ENCODE peak calls at places on chromosomes 7 and 10, in four cellular contexts. L is sigmoid colon, E is stomach, Y is GM23338. K is an unnamed sample.

GRCh38 chr7:66669088-66669487 is 40.4 kb downstream of the KCTD7 start:
- DNase-seq in L (no peak), E (no peak), Y (no peak), K (no peak)

GRCh38 chr10:119401671-119402395 is 140.7 kb downstream of the RGS10 start:
- DNase-seq in L (peak; percentile 92), E (peak; percentile 50), Y (no peak), K (peak; percentile 96)

GRCh38 chr7:128454808-128455555 is 696 bp upstream of the HILPDA start:
- DNase-seq in L (no peak), E (no peak), Y (peak; percentile 41), K (no peak)

GRCh38 chr10:75021851-75022250 is 89.6 kb upstream of the SAMD8 start:
- DNase-seq in L (no peak), E (peak; percentile 70), Y (no peak), K (no peak)

GRCh38 chr7:21430575-21430954 is 2.7 kb downstream of the SP4 start:
- DNase-seq in L (no peak), E (no peak), Y (no peak), K (no peak)

GRCh38 chr10:99761395-99761794 is 21.0 kb upstream of the ABCC2 start:
- DNase-seq in L (no peak), E (no peak), Y (no peak), K (no peak)

GRCh38 chr7:38311329-38311937 is 38.0 kb upstream of the TARP start:
- DNase-seq in L (no peak), E (no peak), Y (peak; percentile 76), K (no peak)

GRCh38 chr7:7761974-7762769 is 43.8 kb upstream of the RPA3 start:
- DNase-seq in L (no peak), E (no peak), Y (no peak), K (no peak)

GRCh38 chr10:30701471-30702173 is 72.1 kb upstream of the LYZL2 start:
- DNase-seq in L (no peak), E (peak; percentile 31), Y (no peak), K (no peak)

GRCh38 chr7:125450749-125451148 is 521.1 kb upstream of the POT1 start:
- DNase-seq in L (no peak), E (no peak), Y (no peak), K (no peak)

GRCh38 chr10:52566471-52567246 is 205.9 kb downstream of the MBL2 start:
- DNase-seq in L (no peak), E (no peak), Y (peak; percentile 73), K (no peak)

GRCh38 chr7:37230221-37230620 is 218.4 kb downstream of the ELMO1 start:
- DNase-seq in L (peak; percentile 87), E (no peak), Y (no peak), K (no peak)

GRCh38 chr7:938546-939185 is 15.8 kb downstream of the ADAP1 start:
- DNase-seq in L (peak; percentile 58), E (no peak), Y (no peak), K (no peak)

GRCh38 chr7:21947056-21947455 is 1.4 kb upstream of the CDCA7L start:
- DNase-seq in L (no peak), E (no peak), Y (no peak), K (no peak)

GRCh38 chr7:25359471-25360059 is 131.3 kb upstream of the NPVF start:
- DNase-seq in L (no peak), E (no peak), Y (peak; percentile 36), K (no peak)

GRCh38 chr7:20777377-20778062 is 9.2 kb downstream of the SP8 start:
- DNase-seq in L (no peak), E (no peak), Y (peak; percentile 60), K (no peak)

GRCh38 chr10:127399635-127400034 is 149.5 kb upstream of the NPS start:
- DNase-seq in L (no peak), E (no peak), Y (peak; percentile 18), K (no peak)

GRCh38 chr10:59104186-59104585 is 72.3 kb upstream of the PHYHIPL start:
- DNase-seq in L (no peak), E (no peak), Y (peak; percentile 11), K (no peak)

GRCh38 chr7:55521543-55522267 is 50.6 kb downstream of the VOPP1 start:
- DNase-seq in L (no peak), E (peak; percentile 21), Y (peak; percentile 46), K (no peak)

GRCh38 chr10:126012485-126012884 is 116.1 kb downstream of the FANK1 start:
- DNase-seq in L (no peak), E (no peak), Y (no peak), K (no peak)

GRCh38 chr7:73893342-73894101 is 32.6 kb downstream of the TMEM270 start:
- DNase-seq in L (peak; percentile 87), E (no peak), Y (no peak), K (no peak)

GRCh38 chr10:54139819-54140428 is 661.1 kb downstream of the PCDH15 start:
- DNase-seq in L (no peak), E (no peak), Y (peak; percentile 20), K (no peak)

GRCh38 chr10:93859049-93859655 is 34.6 kb upstream of the SLC35G1 start:
- DNase-seq in L (no peak), E (no peak), Y (peak; percentile 39), K (no peak)

GRCh38 chr7:55053651-55054226 is 34.9 kb downstream of the EGFR start:
- DNase-seq in L (no peak), E (no peak), Y (no peak), K (no peak)

GRCh38 chr10:120646159-120646558 is 189.1 kb downstream of the PLPP4 start:
- DNase-seq in L (no peak), E (no peak), Y (no peak), K (no peak)

DNA sequence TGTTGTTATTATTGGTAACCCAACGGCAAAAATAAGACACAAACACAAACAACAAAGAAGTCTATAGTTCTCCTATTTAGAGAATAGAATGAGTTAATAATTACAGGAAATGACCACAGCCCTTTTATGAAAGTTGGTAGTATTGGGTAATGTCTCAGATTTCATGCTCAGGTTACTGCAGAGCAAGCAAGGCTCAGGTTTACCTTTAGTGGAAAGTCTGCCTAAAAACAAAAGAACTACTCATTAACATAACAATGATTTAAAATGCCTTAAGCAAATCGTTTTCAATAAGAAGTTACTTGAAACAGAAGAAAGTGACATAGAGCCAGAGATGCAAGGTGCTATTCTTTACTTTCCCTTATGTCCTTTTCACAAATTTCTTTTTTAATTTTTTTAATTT is 441.2 kb downstream of the PLXDC2 start:
- DNase-seq in L (no peak), E (no peak), Y (peak; percentile 91), K (no peak)
- TF ChIP-seq POLR2AphosphoS5 in L (no peak), E (no peak), Y (no peak), K (no peak)

DNA sequence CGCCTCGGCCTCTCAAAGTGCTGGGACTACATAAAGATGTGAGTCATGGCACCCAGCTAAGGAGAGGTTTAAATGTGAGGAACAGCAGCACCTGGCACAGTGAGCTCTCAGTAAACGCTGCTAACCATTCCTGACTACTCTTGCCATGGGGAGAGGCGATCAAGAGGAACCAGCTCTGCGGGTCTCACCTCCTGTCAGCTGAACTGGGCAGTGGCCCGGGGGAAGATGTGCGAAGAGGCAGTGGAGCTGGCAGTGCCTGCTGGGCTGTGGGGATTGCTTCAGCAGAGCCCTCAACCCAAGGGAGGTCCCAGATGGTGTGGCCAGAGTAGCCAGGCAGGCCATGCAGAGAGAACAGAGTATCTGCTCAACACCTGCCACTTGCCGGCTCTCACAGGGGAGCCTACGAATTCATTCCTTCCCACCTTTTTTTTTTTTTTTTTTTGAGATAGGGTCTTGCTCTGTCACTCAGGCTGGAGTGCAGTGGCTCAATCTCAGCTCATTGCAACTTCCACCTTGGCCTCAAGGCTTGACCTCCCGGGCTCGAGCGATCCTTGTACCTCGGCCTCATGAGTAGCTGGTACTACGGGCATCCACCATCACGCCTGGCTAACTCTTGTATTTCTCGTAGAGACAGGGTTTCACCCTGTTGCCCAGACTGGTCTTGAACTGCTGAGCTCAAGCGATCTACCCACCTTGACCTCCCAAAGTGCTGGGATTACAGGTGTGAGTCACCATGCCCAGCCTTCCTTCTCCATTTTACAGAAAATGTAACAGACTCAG is 6.8 kb downstream of the POLM start:
- DNase-seq in L (peak; percentile 52), E (no peak), Y (no peak), K (no peak)
- TF ChIP-seq POLR2AphosphoS5 in L (no peak), E (no peak), Y (no peak), K (peak; percentile 33)

DNA sequence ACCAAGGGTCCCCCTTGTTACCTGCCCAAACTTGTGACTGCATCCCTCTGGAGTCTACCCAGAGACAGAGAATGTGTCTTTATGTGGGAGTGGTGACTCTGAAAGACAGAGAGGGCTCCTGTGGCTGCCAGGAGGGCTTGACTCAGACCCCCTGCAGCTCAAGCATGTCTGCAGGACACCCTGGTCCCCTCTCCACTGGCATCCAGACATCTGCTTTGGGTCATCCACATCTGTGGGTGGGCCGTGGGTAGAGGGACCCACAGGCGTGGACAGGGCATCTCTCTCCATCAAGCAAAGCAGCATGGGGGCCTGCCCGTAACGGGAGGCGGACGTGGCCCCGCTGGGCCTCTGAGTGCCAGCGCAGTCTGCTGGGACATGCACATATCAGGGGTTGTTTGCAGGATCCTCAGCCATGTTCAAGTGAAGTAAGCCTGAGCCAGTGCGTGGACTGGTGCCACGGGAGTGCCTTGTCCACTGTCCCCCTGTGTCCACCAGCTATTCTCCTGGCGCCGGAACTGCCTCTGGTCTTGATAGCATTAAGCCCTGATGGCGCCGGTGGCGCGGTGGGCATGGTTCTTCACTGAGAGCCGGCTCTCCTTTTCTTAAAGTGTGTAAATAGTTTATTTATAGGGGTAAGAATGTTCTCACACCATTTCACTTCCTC is 19.4 kb upstream of the SH2D4B start:
- DNase-seq in L (peak; percentile 58), E (no peak), Y (no peak), K (no peak)
- TF ChIP-seq POLR2AphosphoS5 in L (no peak), E (no peak), Y (no peak), K (peak; percentile 1)

DNA sequence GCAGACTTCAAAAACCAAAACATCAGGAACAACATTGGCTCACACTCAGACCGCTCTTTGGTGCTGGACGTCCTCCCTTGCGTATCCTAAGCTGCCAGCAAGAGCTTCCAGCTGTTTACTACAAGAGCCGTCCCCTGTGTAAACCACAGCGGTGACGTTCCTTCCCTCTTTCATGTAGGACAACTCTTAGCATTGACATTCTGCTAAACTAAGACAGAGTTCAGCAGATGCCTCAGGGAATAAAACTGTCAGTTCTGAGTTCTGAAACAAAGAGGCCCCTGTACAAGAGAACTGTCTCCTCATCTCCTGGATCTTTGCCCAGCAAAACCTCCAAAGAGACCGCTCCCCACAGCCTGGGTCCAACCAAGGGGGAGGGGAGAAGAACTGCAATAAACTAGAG is 57.8 kb upstream of the OPALIN start:
- DNase-seq in L (peak; percentile 90), E (no peak), Y (no peak), K (peak; percentile 78)
- TF ChIP-seq POLR2AphosphoS5 in L (peak; percentile 59), E (no peak), Y (no peak), K (no peak)

DNA sequence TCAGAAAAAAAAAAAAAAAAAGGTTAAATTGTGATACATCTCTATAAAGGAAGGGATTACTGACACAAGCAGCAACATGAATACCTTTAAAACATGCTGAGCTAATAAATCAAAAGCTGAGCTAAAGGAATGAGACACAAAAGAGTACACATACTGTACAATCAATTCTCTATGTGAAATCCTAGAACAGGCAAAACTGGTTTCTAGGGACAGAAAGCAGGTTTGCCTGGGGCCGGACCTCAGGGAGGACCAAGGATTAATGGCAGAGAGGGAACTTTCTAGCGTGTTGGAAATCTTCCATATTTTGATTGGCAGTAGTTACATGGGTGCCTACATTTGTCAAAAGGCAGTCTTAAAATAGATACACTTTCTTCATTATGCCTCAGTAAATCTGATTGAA is 52.5 kb downstream of the KLRG2 start:
- DNase-seq in L (no peak), E (peak; percentile 57), Y (no peak), K (no peak)
- TF ChIP-seq POLR2AphosphoS5 in L (no peak), E (no peak), Y (no peak), K (peak; percentile 77)